ENCODE peak calls at places on chromosomes 3 and 15, in seven cellular contexts. One of them, this sample, is unnamed.

GRCh38 chr15:101476756-101477155 is 12.8 kb downstream of the PCSK6 start:
- DNase-seq in cardiac muscle cell: no peak
- DNase-seq in ureter: no peak
- DNase-seq in mammary epithelial cell: no peak
- DNase-seq in NCI-H69: no peak
- DNase-seq in activated CD4-positive, alpha-beta T cell treated with anti-CD3 and anti-CD28 coated beads for 24 hours: no peak
- DNase-seq in activated naive CD4-positive, alpha-beta T cell: no peak
- DNase-seq in this sample: no peak

GRCh38 chr15:51126842-51127241 is 32.1 kb upstream of the TNFAIP8L3 start:
- DNase-seq in cardiac muscle cell: no peak
- DNase-seq in ureter: no peak
- DNase-seq in mammary epithelial cell: no peak
- DNase-seq in NCI-H69: no peak
- DNase-seq in activated CD4-positive, alpha-beta T cell treated with anti-CD3 and anti-CD28 coated beads for 24 hours: no peak
- DNase-seq in activated naive CD4-positive, alpha-beta T cell: no peak
- DNase-seq in this sample: no peak

GRCh38 chr3:12964713-12965612 is 108.3 kb downstream of the IQSEC1 start:
- DNase-seq in cardiac muscle cell: no peak
- DNase-seq in ureter: no peak
- DNase-seq in mammary epithelial cell: no peak
- DNase-seq in NCI-H69: peak; percentile 58
- DNase-seq in activated CD4-positive, alpha-beta T cell treated with anti-CD3 and anti-CD28 coated beads for 24 hours: no peak
- DNase-seq in activated naive CD4-positive, alpha-beta T cell: no peak
- DNase-seq in this sample: no peak

GRCh38 chr3:46867550-46867898 is 4.3 kb upstream of the MYL3 start:
- DNase-seq in cardiac muscle cell: no peak
- DNase-seq in ureter: peak; percentile 84
- DNase-seq in mammary epithelial cell: no peak
- DNase-seq in NCI-H69: no peak
- DNase-seq in activated CD4-positive, alpha-beta T cell treated with anti-CD3 and anti-CD28 coated beads for 24 hours: no peak
- DNase-seq in activated naive CD4-positive, alpha-beta T cell: no peak
- DNase-seq in this sample: no peak

GRCh38 chr15:64216722-64217428 is 54.1 kb upstream of the PPIB start:
- DNase-seq in cardiac muscle cell: peak; percentile 30
- DNase-seq in ureter: no peak
- DNase-seq in mammary epithelial cell: no peak
- DNase-seq in NCI-H69: peak; percentile 72
- DNase-seq in activated CD4-positive, alpha-beta T cell treated with anti-CD3 and anti-CD28 coated beads for 24 hours: no peak
- DNase-seq in activated naive CD4-positive, alpha-beta T cell: no peak
- DNase-seq in this sample: no peak

GRCh38 chr15:76073554-76073953 is 13.8 kb downstream of the TMEM266 start:
- DNase-seq in cardiac muscle cell: no peak
- DNase-seq in ureter: no peak
- DNase-seq in mammary epithelial cell: peak; percentile 80
- DNase-seq in NCI-H69: peak; percentile 50
- DNase-seq in activated CD4-positive, alpha-beta T cell treated with anti-CD3 and anti-CD28 coated beads for 24 hours: no peak
- DNase-seq in activated naive CD4-positive, alpha-beta T cell: no peak
- DNase-seq in this sample: no peak

GRCh38 chr15:68114356-68114755 is 60.2 kb downstream of the PIAS1 start:
- DNase-seq in cardiac muscle cell: no peak
- DNase-seq in ureter: no peak
- DNase-seq in mammary epithelial cell: no peak
- DNase-seq in NCI-H69: no peak
- DNase-seq in activated CD4-positive, alpha-beta T cell treated with anti-CD3 and anti-CD28 coated beads for 24 hours: no peak
- DNase-seq in activated naive CD4-positive, alpha-beta T cell: no peak
- DNase-seq in this sample: no peak

GRCh38 chr3:130894130-130894872 is 417 bp downstream of the ATP2C1 start:
- DNase-seq in cardiac muscle cell: peak; percentile 38
- DNase-seq in ureter: peak; percentile 47
- DNase-seq in mammary epithelial cell: no peak
- DNase-seq in NCI-H69: peak; percentile 66
- DNase-seq in activated CD4-positive, alpha-beta T cell treated with anti-CD3 and anti-CD28 coated beads for 24 hours: no peak
- DNase-seq in activated naive CD4-positive, alpha-beta T cell: peak; percentile 25
- DNase-seq in this sample: no peak

GRCh38 chr3:109563149-109563548 is 225.8 kb upstream of the DPPA4 start:
- DNase-seq in cardiac muscle cell: no peak
- DNase-seq in ureter: no peak
- DNase-seq in mammary epithelial cell: no peak
- DNase-seq in NCI-H69: no peak
- DNase-seq in activated CD4-positive, alpha-beta T cell treated with anti-CD3 and anti-CD28 coated beads for 24 hours: no peak
- DNase-seq in activated naive CD4-positive, alpha-beta T cell: no peak
- DNase-seq in this sample: no peak

GRCh38 chr15:44883219-44883900 is 73.1 kb upstream of the TERB2 start:
- DNase-seq in cardiac muscle cell: no peak
- DNase-seq in ureter: no peak
- DNase-seq in mammary epithelial cell: no peak
- DNase-seq in NCI-H69: no peak
- DNase-seq in activated CD4-positive, alpha-beta T cell treated with anti-CD3 and anti-CD28 coated beads for 24 hours: no peak
- DNase-seq in activated naive CD4-positive, alpha-beta T cell: no peak
- DNase-seq in this sample: no peak

GRCh38 chr15:62275818-62276217 is 110.7 kb upstream of the C2CD4B start:
- DNase-seq in cardiac muscle cell: no peak
- DNase-seq in ureter: no peak
- DNase-seq in mammary epithelial cell: no peak
- DNase-seq in NCI-H69: no peak
- DNase-seq in activated CD4-positive, alpha-beta T cell treated with anti-CD3 and anti-CD28 coated beads for 24 hours: no peak
- DNase-seq in activated naive CD4-positive, alpha-beta T cell: no peak
- DNase-seq in this sample: no peak